ENCODE peak calls at places on chromosome 19, in four cellular contexts. Z, J, L and K are unnamed samples.
A peak's percentile ranks its signal among the peaks of the same experiment; 100 is the strongest.

GRCh38 chr19:10517760-10518443 is 655 bp upstream of the S1PR5 start:
- DNase-seq in Z (peak; percentile 40), J (peak; percentile 15), L (no peak), K (peak; percentile 14)

GRCh38 chr19:19554074-19555023 is 16.3 kb downstream of the CILP2 start:
- DNase-seq in Z (peak; percentile 74), J (peak; percentile 56), L (no peak), K (no peak)

GRCh38 chr19:5585461-5586299 is 17.9 kb upstream of the TINCR start:
- DNase-seq in Z (no peak), J (peak; percentile 44), L (peak; percentile 65), K (peak; percentile 63)

GRCh38 chr19:18933297-18933696 is 7.7 kb downstream of the HOMER3 start:
- DNase-seq in Z (no peak), J (no peak), L (no peak), K (no peak)

GRCh38 chr19:42224940-42225717 is 5.0 kb downstream of the ZNF526 start:
- DNase-seq in Z (no peak), J (no peak), L (no peak), K (no peak)

GRCh38 chr19:4140237-4140711 is 13.2 kb upstream of the CREB3L3 start:
- DNase-seq in Z (peak; percentile 84), J (peak; percentile 86), L (peak; percentile 72), K (peak; percentile 65)

GRCh38 chr19:7618771-7619510 is 10.4 kb downstream of the XAB2 start:
- DNase-seq in Z (no peak), J (no peak), L (no peak), K (no peak)

GRCh38 chr19:29285878-29286277 is 72.9 kb upstream of the UQCRFS1 start:
- DNase-seq in Z (no peak), J (no peak), L (peak; percentile 72), K (peak; percentile 79)

GRCh38 chr19:3284759-3285646 is 60.5 kb downstream of the CELF5 start:
- DNase-seq in Z (peak; percentile 35), J (peak; percentile 66), L (no peak), K (peak; percentile 65)

GRCh38 chr19:32677657-32678056 is 2.0 kb downstream of the RGS9BP start:
- DNase-seq in Z (no peak), J (no peak), L (no peak), K (peak; percentile 32)

GRCh38 chr19:46404039-46404883 is 9.1 kb downstream of the CCDC8 start:
- DNase-seq in Z (peak; percentile 68), J (no peak), L (no peak), K (peak; percentile 39)

GRCh38 chr19:50959731-50960500 is 7.1 kb upstream of the KLK5 start:
- DNase-seq in Z (no peak), J (no peak), L (no peak), K (no peak)

GRCh38 chr19:38697197-38697596 is 47.1 kb downstream of the CAPN12 start:
- DNase-seq in Z (no peak), J (no peak), L (no peak), K (no peak)

GRCh38 chr19:37468961-37469777 is at the start of gene ZNF570:
- DNase-seq in Z (peak; percentile 82), J (peak; percentile 90), L (peak; percentile 90), K (peak; percentile 90)

GRCh38 chr19:38506723-38507550 is 73.4 kb downstream of the RYR1 start:
- DNase-seq in Z (peak; percentile 86), J (peak; percentile 46), L (peak; percentile 92), K (peak; percentile 72)

GRCh38 chr19:35174226-35174625 is 19.7 kb downstream of the FXYD5 start:
- DNase-seq in Z (no peak), J (no peak), L (no peak), K (no peak)

GRCh38 chr19:47421844-47422395 is 2.6 kb upstream of the MEIS3 start:
- DNase-seq in Z (no peak), J (no peak), L (no peak), K (no peak)

GRCh38 chr19:37931941-37932655 is 25.1 kb downstream of the SIPA1L3 start:
- DNase-seq in Z (peak; percentile 49), J (peak; percentile 67), L (peak; percentile 79), K (peak; percentile 91)

GRCh38 chr19:50331187-50332013 is 2.2 kb upstream of the KCNC3 start:
- DNase-seq in Z (no peak), J (no peak), L (no peak), K (peak; percentile 39)

GRCh38 chr19:49497790-49498106 is 1.5 kb downstream of the RPS11 start:
- DNase-seq in Z (no peak), J (no peak), L (no peak), K (no peak)

GRCh38 chr19:29779921-29780320 is 31.9 kb upstream of the CCNE1 start:
- DNase-seq in Z (no peak), J (no peak), L (no peak), K (no peak)

GRCh38 chr19:41670755-41671154 is 17.3 kb downstream of the CEACAM7 start:
- DNase-seq in Z (no peak), J (no peak), L (no peak), K (no peak)

GRCh38 chr19:13090511-13091231 is 12.0 kb downstream of the LYL1 start:
- DNase-seq in Z (no peak), J (no peak), L (no peak), K (no peak)

GRCh38 chr19:10923503-10924076 is 4.8 kb downstream of the YIPF2 start:
- DNase-seq in Z (no peak), J (no peak), L (no peak), K (no peak)

GRCh38 chr19:17393914-17394313 is at the start of gene CCDC194:
- DNase-seq in Z (no peak), J (no peak), L (no peak), K (no peak)

GRCh38 chr19:48830965-48831364 is 5.3 kb downstream of the HSD17B14 start:
- DNase-seq in Z (no peak), J (no peak), L (no peak), K (no peak)

GRCh38 chr19:6963937-6964336 is 57.3 kb downstream of the MBD3L2B start:
- DNase-seq in Z (no peak), J (no peak), L (no peak), K (no peak)

GRCh38 chr19:58397533-58398037 is 2.1 kb downstream of the RNF225 start:
- DNase-seq in Z (no peak), J (no peak), L (no peak), K (peak; percentile 13)

GRCh38 chr19:44817725-44818469 is 9.0 kb downstream of the BCAM start:
- DNase-seq in Z (no peak), J (no peak), L (no peak), K (no peak)